ENCODE peak calls at places on chromosomes 11 and 22, in six cellular contexts. P is lower lobe of right lung; M is stimulated activated naive B cell treated with anti-CD40 and anti-IgM and Interleukin-4, amounts not matched to agents 10 μg/mL and 1 μg/mL and 100 μg/mL, for 72 hours; D is T-cell; B is CD8-positive, alpha-beta T cell; W is Right ventricle myocardium superior. I is an unnamed sample.

GRCh38 chr22:38454361-38455062 is 487 bp downstream of the KCNJ4 start:
- ATAC-seq in P (peak), M (peak), D (peak), B (peak), W (peak), I (no peak)

GRCh38 chr11:6888830-6889229 is 3.5 kb downstream of the OR2D2 start:
- ATAC-seq in P (no peak), M (no peak), D (no peak), B (no peak), W (no peak), I (no peak)

GRCh38 chr11:37142591-37142990 is 544.6 kb upstream of the RAG2 start:
- ATAC-seq in P (no peak), M (no peak), D (no peak), B (no peak), W (no peak), I (no peak)

GRCh38 chr11:28983780-28984179 is 875.6 kb downstream of the METTL15 start:
- ATAC-seq in P (peak), M (no peak), D (no peak), B (no peak), W (no peak), I (no peak)

GRCh38 chr11:78941226-78941851 is 366.7 kb upstream of the NARS2 start:
- ATAC-seq in P (peak), M (no peak), D (no peak), B (no peak), W (no peak), I (no peak)

GRCh38 chr11:117966908-117967307 is 19.3 kb upstream of the IL10RA start:
- ATAC-seq in P (peak), M (no peak), D (no peak), B (no peak), W (no peak), I (no peak)

GRCh38 chr11:120883404-120884135 is 140.3 kb upstream of the TBCEL start:
- ATAC-seq in P (no peak), M (no peak), D (no peak), B (no peak), W (peak), I (peak)

GRCh38 chr11:9074338-9075029 is 16.9 kb downstream of the SCUBE2 start:
- ATAC-seq in P (no peak), M (no peak), D (no peak), B (no peak), W (no peak), I (no peak)

GRCh38 chr11:35529971-35530495 is 4.6 kb upstream of the PAMR1 start:
- ATAC-seq in P (no peak), M (no peak), D (no peak), B (no peak), W (peak), I (peak)

GRCh38 chr22:26527574-26528465 is 15.5 kb upstream of the TFIP11 start:
- ATAC-seq in P (no peak), M (no peak), D (no peak), B (no peak), W (peak), I (peak)

GRCh38 chr11:1208361-1209261 is 14.3 kb upstream of the MUC5B start:
- ATAC-seq in P (no peak), M (no peak), D (no peak), B (no peak), W (no peak), I (no peak)

GRCh38 chr11:43699879-43700278 is 19.3 kb downstream of the HSD17B12 start:
- ATAC-seq in P (no peak), M (no peak), D (no peak), B (no peak), W (no peak), I (no peak)

GRCh38 chr11:133930053-133930766 is 26.6 kb downstream of the IGSF9B start:
- ATAC-seq in P (no peak), M (no peak), D (no peak), B (no peak), W (no peak), I (no peak)

GRCh38 chr22:20054034-20054427 is 26.0 kb upstream of the DGCR8 start:
- ATAC-seq in P (no peak), M (no peak), D (no peak), B (no peak), W (peak), I (no peak)

GRCh38 chr11:107769189-107769588 is 57.3 kb upstream of the SLN start:
- ATAC-seq in P (no peak), M (no peak), D (no peak), B (no peak), W (no peak), I (peak)

GRCh38 chr11:46353706-46354105 is 6.4 kb downstream of the DGKZ start:
- ATAC-seq in P (no peak), M (no peak), D (no peak), B (no peak), W (no peak), I (no peak)

GRCh38 chr11:69131644-69132300 is 24.0 kb upstream of the SMIM38 start:
- ATAC-seq in P (peak), M (no peak), D (no peak), B (no peak), W (peak), I (peak)

GRCh38 chr22:44972363-44973083 is 37.3 kb downstream of the PHF21B start:
- ATAC-seq in P (no peak), M (no peak), D (peak), B (no peak), W (no peak), I (peak)

GRCh38 chr11:111361874-111362273 is 17.2 kb downstream of the POU2AF1 start:
- ATAC-seq in P (no peak), M (no peak), D (no peak), B (no peak), W (no peak), I (peak)

GRCh38 chr11:14537134-14537599 is 17.0 kb upstream of the PSMA1 start:
- ATAC-seq in P (peak), M (peak), D (peak), B (peak), W (no peak), I (no peak)

GRCh38 chr11:31236052-31236652 is 133.4 kb downstream of the DCDC1 start:
- ATAC-seq in P (no peak), M (no peak), D (no peak), B (no peak), W (no peak), I (no peak)

GRCh38 chr22:31377609-31378008 is 21.8 kb upstream of the DRG1 start:
- ATAC-seq in P (no peak), M (no peak), D (no peak), B (no peak), W (peak), I (no peak)

GRCh38 chr11:22802861-22803260 is 26.7 kb downstream of the SVIP start:
- ATAC-seq in P (no peak), M (no peak), D (no peak), B (no peak), W (no peak), I (no peak)

GRCh38 chr11:109040303-109040702 is 375.4 kb downstream of the DDX10 start:
- ATAC-seq in P (no peak), M (no peak), D (no peak), B (no peak), W (no peak), I (no peak)

GRCh38 chr11:116828632-116829524 is 829 bp upstream of the APOC3 start:
- ATAC-seq in P (no peak), M (no peak), D (no peak), B (no peak), W (no peak), I (no peak)

GRCh38 chr11:12526789-12527188 is 147.4 kb upstream of the TEAD1 start:
- ATAC-seq in P (no peak), M (no peak), D (no peak), B (no peak), W (peak), I (no peak)

I was measured in esophagus mucosa.